ENCODE peak calls at places on chromosomes 6 and 20, in four cellular contexts. One of them, this sample, is unnamed. For H3K4me1, the result is how much of the 10 kb centered on the place peaks cover.

GRCh38 chr6:26103770-26104456 is 16.7 kb downstream of the HFE start:
- DNase-seq in uterus: peak
- DNase-seq in stomach: peak
- DNase-seq in esophagus squamous epithelium: no peak
- DNase-seq in this sample: peak

GRCh38 chr6:46011241-46012085 is 4.2 kb downstream of the CLIC5 start:
- DNase-seq in esophagus squamous epithelium: no peak
- DNase-seq in uterus: no peak
- DNase-seq in stomach: peak
- DNase-seq in this sample: peak

GRCh38 chr6:48426636-48427035 is 315.6 kb upstream of the PTCHD4 start:
- DNase-seq in uterus: no peak
- DNase-seq in esophagus squamous epithelium: no peak
- DNase-seq in stomach: no peak
- DNase-seq in this sample: no peak

GRCh38 chr20:16293590-16293989 is 279.7 kb downstream of the KIF16B start:
- DNase-seq in stomach: no peak
- DNase-seq in uterus: no peak
- DNase-seq in esophagus squamous epithelium: no peak
- DNase-seq in this sample: no peak

GRCh38 chr20:4488407-4489339 is 233.0 kb upstream of the PRND start:
- DNase-seq in esophagus squamous epithelium: no peak
- DNase-seq in uterus: no peak
- DNase-seq in stomach: no peak
- DNase-seq in this sample: no peak

GRCh38 chr6:48560408-48560807 is 449.4 kb upstream of the PTCHD4 start:
- DNase-seq in uterus: no peak
- DNase-seq in stomach: no peak
- DNase-seq in esophagus squamous epithelium: no peak
- DNase-seq in this sample: no peak

GRCh38 chr20:6122873-6123649 is at the start of gene FERMT1:
- DNase-seq in esophagus squamous epithelium: no peak
- DNase-seq in stomach: peak
- DNase-seq in uterus: peak
- DNase-seq in this sample: peak

GRCh38 chr20:36101201-36101600 is 53.3 kb upstream of the EPB41L1 start:
- DNase-seq in stomach: peak
- DNase-seq in esophagus squamous epithelium: no peak
- DNase-seq in uterus: no peak
- DNase-seq in this sample: no peak

GRCh38 chr20:47784599-47785320 is 521 bp downstream of the SULF2 start:
- DNase-seq in stomach: no peak
- DNase-seq in esophagus squamous epithelium: no peak
- DNase-seq in uterus: peak
- DNase-seq in this sample: peak

GRCh38 chr6:90610291-90610670 is 23.4 kb upstream of the MAP3K7 start:
- DNase-seq in esophagus squamous epithelium: no peak
- DNase-seq in stomach: no peak
- DNase-seq in uterus: no peak
- DNase-seq in this sample: no peak

GRCh38 chr20:7180261-7181045 is 413.0 kb downstream of the BMP2 start:
- DNase-seq in uterus: no peak
- DNase-seq in esophagus squamous epithelium: no peak
- DNase-seq in stomach: no peak
- DNase-seq in this sample: no peak

GRCh38 chr20:45892049-45892816 is 1.1 kb downstream of the CTSA start:
- DNase-seq in uterus: no peak
- DNase-seq in esophagus squamous epithelium: no peak
- DNase-seq in stomach: peak
- DNase-seq in this sample: peak

GRCh38 chr20:45888681-45889080 is 1.3 kb upstream of the SPATA25 start:
- DNase-seq in esophagus squamous epithelium: no peak
- DNase-seq in uterus: no peak
- DNase-seq in stomach: no peak
- DNase-seq in this sample: no peak

GRCh38 chr20:45892828-45893500 is 1.8 kb downstream of the CTSA start:
- DNase-seq in uterus: no peak
- DNase-seq in stomach: no peak
- DNase-seq in esophagus squamous epithelium: no peak
- DNase-seq in this sample: no peak

GRCh38 chr20:45890997-45891983 is at the start of the genes CTSA and NEURL2:
- DNase-seq in uterus: peak
- DNase-seq in esophagus squamous epithelium: peak
- DNase-seq in stomach: peak
- DNase-seq in this sample: peak

GRCh38 chr20:45890077-45890996 is 671 bp downstream of the NEURL2 start:
- DNase-seq in uterus: peak
- DNase-seq in esophagus squamous epithelium: no peak
- DNase-seq in stomach: peak
- DNase-seq in this sample: peak
- TF ChIP-seq POLR2A in uterus: no peak
- TF ChIP-seq POLR2A in esophagus squamous epithelium: no peak
- TF ChIP-seq POLR2A in stomach: no peak
- TF ChIP-seq POLR2A in this sample: no peak

GRCh38 chr6:53294611-53295010 is 54.1 kb downstream of the ELOVL5 start:
- DNase-seq in stomach: no peak
- DNase-seq in uterus: no peak
- DNase-seq in esophagus squamous epithelium: no peak
- DNase-seq in this sample: no peak
- H3K4me1 ChIP-seq in stomach: under half
- H3K4me1 ChIP-seq in uterus: under half
- H3K4me1 ChIP-seq in esophagus squamous epithelium: under half
- H3K4me1 ChIP-seq in this sample: under half

GRCh38 chr6:16229710-16230109 is 8.7 kb upstream of the GMPR start:
- DNase-seq in esophagus squamous epithelium: no peak
- DNase-seq in stomach: no peak
- DNase-seq in uterus: no peak
- DNase-seq in this sample: peak

GRCh38 chr6:16227605-16228004 is 10.8 kb upstream of the GMPR start:
- DNase-seq in uterus: no peak
- DNase-seq in esophagus squamous epithelium: no peak
- DNase-seq in stomach: no peak
- DNase-seq in this sample: no peak

GRCh38 chr6:16228043-16228442 is 10.3 kb upstream of the GMPR start:
- DNase-seq in esophagus squamous epithelium: no peak
- DNase-seq in stomach: no peak
- DNase-seq in uterus: no peak
- DNase-seq in this sample: no peak

GRCh38 chr6:16228709-16229665 is 9.4 kb upstream of the GMPR start:
- DNase-seq in uterus: no peak
- DNase-seq in esophagus squamous epithelium: no peak
- DNase-seq in stomach: peak
- DNase-seq in this sample: peak

DNA sequence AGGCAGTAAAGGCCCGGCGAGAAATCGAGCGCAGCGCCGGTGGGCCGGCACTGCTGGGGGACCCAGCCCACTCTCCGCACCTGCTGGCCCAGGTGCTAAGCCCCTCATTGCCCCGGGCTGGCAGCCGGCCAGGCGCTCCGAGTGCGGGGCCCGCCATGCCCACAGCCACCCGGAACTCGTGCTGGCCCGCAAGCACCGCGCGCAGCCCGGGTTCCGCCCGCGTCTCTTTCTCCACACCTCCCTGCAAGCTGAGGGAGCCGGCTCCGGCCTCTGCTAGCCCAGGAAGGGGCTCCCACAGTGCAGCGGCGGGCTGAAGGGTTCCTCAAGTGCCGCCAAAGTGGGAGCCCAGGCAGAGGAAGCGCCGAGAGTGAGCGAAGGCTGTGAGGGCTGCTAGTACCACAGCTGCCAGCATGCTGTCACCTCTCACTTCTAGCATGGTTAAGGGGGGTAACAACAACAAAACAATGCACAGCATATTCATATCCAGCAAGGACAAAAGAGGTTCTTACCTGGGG is 11.3 kb upstream of the GMPR start:
- DNase-seq in uterus: no peak
- DNase-seq in stomach: no peak
- DNase-seq in esophagus squamous epithelium: no peak
- DNase-seq in this sample: no peak
- TF ChIP-seq POLR2A in uterus: no peak
- TF ChIP-seq POLR2A in stomach: no peak
- TF ChIP-seq POLR2A in esophagus squamous epithelium: no peak
- TF ChIP-seq POLR2A in this sample: no peak

GRCh38 chr20:32575805-32576204 is 9.3 kb downstream of the NOL4L start:
- DNase-seq in stomach: no peak
- DNase-seq in uterus: no peak
- DNase-seq in esophagus squamous epithelium: no peak
- DNase-seq in this sample: no peak

GRCh38 chr20:32575227-32575581 is 9.9 kb downstream of the NOL4L start:
- DNase-seq in uterus: no peak
- DNase-seq in esophagus squamous epithelium: no peak
- DNase-seq in stomach: no peak
- DNase-seq in this sample: no peak

GRCh38 chr20:32577023-32577422 is 8.1 kb downstream of the NOL4L start:
- DNase-seq in uterus: no peak
- DNase-seq in stomach: no peak
- DNase-seq in esophagus squamous epithelium: no peak
- DNase-seq in this sample: no peak

GRCh38 chr20:32577657-32578056 is 7.5 kb downstream of the NOL4L start:
- DNase-seq in esophagus squamous epithelium: no peak
- DNase-seq in uterus: no peak
- DNase-seq in stomach: no peak
- DNase-seq in this sample: no peak

GRCh38 chr20:32576560-32576959 is 8.6 kb downstream of the NOL4L start:
- DNase-seq in stomach: no peak
- DNase-seq in esophagus squamous epithelium: no peak
- DNase-seq in uterus: no peak
- DNase-seq in this sample: no peak
- H3K4me1 ChIP-seq in stomach: under half
- H3K4me1 ChIP-seq in esophagus squamous epithelium: under half
- H3K4me1 ChIP-seq in uterus: under half
- H3K4me1 ChIP-seq in this sample: under half

DNA sequence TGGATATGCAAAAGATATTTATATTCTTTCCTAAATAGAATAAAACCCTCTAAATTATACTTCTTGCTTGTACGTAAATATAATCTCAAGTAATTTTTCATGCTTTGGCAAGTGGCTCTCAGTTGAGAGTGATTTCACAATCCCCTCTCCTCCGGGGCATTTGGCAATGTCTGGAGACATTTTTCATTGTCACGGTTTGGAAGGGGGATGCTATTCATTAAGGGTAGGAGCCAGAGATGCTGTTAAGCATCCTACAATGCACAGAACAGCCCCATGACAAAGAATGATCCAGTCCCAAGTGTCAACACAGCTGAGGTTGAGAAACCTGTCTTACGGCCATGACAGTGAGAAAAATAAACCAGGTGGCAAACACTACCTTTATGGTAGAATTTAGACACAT is 75.7 kb downstream of the AGPAT4 start:
- DNase-seq in stomach: no peak
- DNase-seq in esophagus squamous epithelium: no peak
- DNase-seq in uterus: no peak
- DNase-seq in this sample: no peak
- TF ChIP-seq POLR2A in stomach: no peak
- TF ChIP-seq POLR2A in esophagus squamous epithelium: no peak
- TF ChIP-seq POLR2A in uterus: no peak
- TF ChIP-seq POLR2A in this sample: no peak

GRCh38 chr6:41720783-41721182 is 14.6 kb downstream of the TFEB start:
- DNase-seq in esophagus squamous epithelium: no peak
- DNase-seq in stomach: no peak
- DNase-seq in uterus: no peak
- DNase-seq in this sample: no peak

GRCh38 chr6:41723936-41724637 is 11.3 kb downstream of the TFEB start:
- DNase-seq in uterus: no peak
- DNase-seq in esophagus squamous epithelium: no peak
- DNase-seq in stomach: no peak
- DNase-seq in this sample: peak

GRCh38 chr6:41721396-41721795 is 14.0 kb downstream of the TFEB start:
- DNase-seq in uterus: no peak
- DNase-seq in esophagus squamous epithelium: no peak
- DNase-seq in stomach: no peak
- DNase-seq in this sample: no peak

GRCh38 chr6:41724638-41725501 is 10.5 kb downstream of the TFEB start:
- DNase-seq in esophagus squamous epithelium: no peak
- DNase-seq in uterus: no peak
- DNase-seq in stomach: no peak
- DNase-seq in this sample: no peak

DNA sequence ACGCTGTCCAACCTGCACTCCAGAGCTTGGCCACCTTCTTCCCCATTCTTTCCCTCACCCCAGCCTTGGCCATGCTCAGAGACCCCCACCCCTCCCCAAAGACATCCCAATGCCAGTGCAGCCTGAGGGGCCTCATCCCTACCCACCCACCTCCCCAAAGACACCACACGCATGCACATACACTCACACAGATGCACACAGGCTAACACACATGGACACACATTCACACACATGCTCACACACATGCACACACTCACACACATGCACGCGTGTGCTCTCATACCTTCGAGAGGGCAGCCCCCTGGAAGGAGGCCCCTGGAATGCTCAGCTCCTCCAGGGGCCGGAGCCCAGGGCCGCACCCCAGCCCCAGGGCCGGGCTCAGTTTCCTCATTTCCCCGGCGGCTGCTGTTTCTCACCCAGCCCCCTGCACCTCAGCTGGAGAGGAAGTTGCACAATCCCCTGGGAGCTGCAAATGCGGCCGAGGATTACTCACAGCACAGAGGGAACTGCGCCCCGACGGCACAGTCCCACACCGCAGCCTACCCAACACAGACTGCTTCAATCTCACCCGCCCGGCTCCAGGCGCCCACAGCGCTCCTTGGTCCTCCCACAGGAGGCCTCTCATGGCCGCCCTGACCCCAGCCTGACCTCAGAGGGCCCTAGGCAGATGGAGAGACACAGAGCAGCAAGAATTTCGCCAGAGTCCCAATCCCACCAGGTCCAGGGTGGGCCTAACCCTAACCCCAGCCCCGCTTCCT is 12.1 kb downstream of the TFEB start:
- DNase-seq in esophagus squamous epithelium: peak
- DNase-seq in stomach: peak
- DNase-seq in uterus: peak
- DNase-seq in this sample: peak
- H3K4me1 ChIP-seq in esophagus squamous epithelium: under half
- H3K4me1 ChIP-seq in stomach: half or more
- H3K4me1 ChIP-seq in uterus: under half
- H3K4me1 ChIP-seq in this sample: under half

GRCh38 chr6:15087234-15087633 is 158.6 kb upstream of the JARID2 start:
- DNase-seq in uterus: no peak
- DNase-seq in stomach: no peak
- DNase-seq in esophagus squamous epithelium: no peak
- DNase-seq in this sample: no peak
- TF ChIP-seq POLR2A in uterus: no peak
- TF ChIP-seq POLR2A in stomach: no peak
- TF ChIP-seq POLR2A in esophagus squamous epithelium: no peak
- TF ChIP-seq POLR2A in this sample: no peak

GRCh38 chr6:41453232-41453631 is 92.9 kb upstream of the FOXP4 start:
- DNase-seq in esophagus squamous epithelium: no peak
- DNase-seq in stomach: no peak
- DNase-seq in uterus: no peak
- DNase-seq in this sample: no peak
- H3K4me1 ChIP-seq in esophagus squamous epithelium: under half
- H3K4me1 ChIP-seq in stomach: half or more
- H3K4me1 ChIP-seq in uterus: under half
- H3K4me1 ChIP-seq in this sample: under half

This sample was measured in adrenal gland.